ENCODE peak calls at places on chromosomes 4 and X, in four cellular contexts. One of them, this sample, is unnamed.
A peak's percentile ranks its signal among the peaks of the same experiment; 100 is the strongest.

GRCh38 chr4:158805628-158806471 is 37.0 kb downstream of the FNIP2 start:
- DNase-seq in fibroblast of lung: no peak
- DNase-seq in heart right ventricle: no peak
- DNase-seq in uterus: no peak
- DNase-seq in this sample: no peak

GRCh38 chr4:55251352-55251751 is 94.7 kb upstream of the SRD5A3 start:
- DNase-seq in heart right ventricle: no peak
- DNase-seq in uterus: no peak
- DNase-seq in fibroblast of lung: no peak
- DNase-seq in this sample: no peak

GRCh38 chr4:138114434-138114833 is 127.7 kb downstream of the SLC7A11 start:
- DNase-seq in fibroblast of lung: peak; percentile 15
- DNase-seq in uterus: no peak
- DNase-seq in heart right ventricle: no peak
- DNase-seq in this sample: no peak

GRCh38 chr4:3637326-3638016 is 105.2 kb upstream of the LRPAP1 start:
- DNase-seq in fibroblast of lung: no peak
- DNase-seq in heart right ventricle: no peak
- DNase-seq in uterus: peak; percentile 92
- DNase-seq in this sample: no peak

GRCh38 chrX:154717824-154718223 is 33.1 kb downstream of the GAB3 start:
- DNase-seq in uterus: no peak
- DNase-seq in fibroblast of lung: peak; percentile 74
- DNase-seq in heart right ventricle: no peak
- DNase-seq in this sample: no peak

GRCh38 chr4:101958547-101958946 is 168.0 kb downstream of the BANK1 start:
- DNase-seq in uterus: no peak
- DNase-seq in heart right ventricle: no peak
- DNase-seq in fibroblast of lung: no peak
- DNase-seq in this sample: no peak

GRCh38 chr4:77849278-77849965 is 13.2 kb upstream of the MRPL1 start:
- DNase-seq in fibroblast of lung: no peak
- DNase-seq in heart right ventricle: no peak
- DNase-seq in uterus: no peak
- DNase-seq in this sample: no peak

GRCh38 chrX:71906133-71906532 is 4.5 kb upstream of the NHSL2 start:
- DNase-seq in heart right ventricle: no peak
- DNase-seq in fibroblast of lung: no peak
- DNase-seq in uterus: no peak
- DNase-seq in this sample: no peak

GRCh38 chr4:122533841-122534240 is 77.3 kb upstream of the IL2 start:
- DNase-seq in heart right ventricle: no peak
- DNase-seq in uterus: no peak
- DNase-seq in fibroblast of lung: no peak
- DNase-seq in this sample: no peak

GRCh38 chr4:104519588-104519987 is 24.9 kb upstream of the CXXC4 start:
- DNase-seq in heart right ventricle: no peak
- DNase-seq in uterus: no peak
- DNase-seq in fibroblast of lung: no peak
- DNase-seq in this sample: no peak

GRCh38 chr4:5824635-5825034 is 68.3 kb downstream of the CRMP1 start:
- DNase-seq in heart right ventricle: no peak
- DNase-seq in uterus: no peak
- DNase-seq in fibroblast of lung: peak; percentile 55
- DNase-seq in this sample: no peak

GRCh38 chrX:105477351-105477750 is 256.9 kb upstream of the TEX13A start:
- DNase-seq in fibroblast of lung: no peak
- DNase-seq in heart right ventricle: no peak
- DNase-seq in uterus: no peak
- DNase-seq in this sample: no peak

GRCh38 chr4:184649971-184650855 is 675 bp downstream of the PRIMPOL start:
- DNase-seq in heart right ventricle: no peak
- DNase-seq in fibroblast of lung: peak; percentile 47
- DNase-seq in uterus: no peak
- DNase-seq in this sample: no peak

GRCh38 chr4:78513411-78513975 is 38.1 kb upstream of the ANXA3 start:
- DNase-seq in fibroblast of lung: no peak
- DNase-seq in heart right ventricle: no peak
- DNase-seq in uterus: no peak
- DNase-seq in this sample: no peak

GRCh38 chr4:7323872-7324650 is 110.7 kb downstream of the PSAPL1 start:
- DNase-seq in fibroblast of lung: no peak
- DNase-seq in heart right ventricle: no peak
- DNase-seq in uterus: no peak
- DNase-seq in this sample: no peak

GRCh38 chrX:115324194-115324593 is 34.7 kb downstream of the LUZP4 start:
- DNase-seq in fibroblast of lung: peak; percentile 65
- DNase-seq in heart right ventricle: peak; percentile 40
- DNase-seq in uterus: peak; percentile 36
- DNase-seq in this sample: peak; percentile 21

GRCh38 chrX:155857561-155857960 is 23.6 kb upstream of the VAMP7 start:
- DNase-seq in heart right ventricle: no peak
- DNase-seq in uterus: no peak
- DNase-seq in fibroblast of lung: peak; percentile 9
- DNase-seq in this sample: no peak

GRCh38 chr4:7192252-7193039 is at the start of gene SORCS2:
- DNase-seq in uterus: peak; percentile 62
- DNase-seq in fibroblast of lung: peak; percentile 36
- DNase-seq in heart right ventricle: peak; percentile 74
- DNase-seq in this sample: no peak

GRCh38 chrX:100980608-100981497 is 11.3 kb downstream of the ARL13A start:
- DNase-seq in fibroblast of lung: peak; percentile 82
- DNase-seq in heart right ventricle: peak; percentile 6
- DNase-seq in uterus: no peak
- DNase-seq in this sample: no peak

This sample was measured in left colon.